ENCODE peak calls at places on chromosomes 16 and 17, in five cellular contexts. N is hepatocyte, U is GM23338, M is GM23248, I is endothelial cell of umbilical vein. F is an unnamed sample.

GRCh38 chr17:50196036-50196435 is 5.4 kb downstream of the COL1A1 start:
- DNase-seq in U (no peak), M (peak), I (no peak), N (no peak), F (no peak)

GRCh38 chr17:59607817-59608403 is 11.8 kb upstream of the CLTC start:
- DNase-seq in M (no peak), U (peak), I (no peak), N (peak), F (peak)

GRCh38 chr17:75645501-75645888 is 12.3 kb downstream of the SMIM5 start:
- DNase-seq in I (peak), N (peak), M (no peak), U (no peak), F (no peak)

GRCh38 chr16:23509441-23509754 is 896 bp downstream of the GGA2 start:
- DNase-seq in U (no peak), I (peak), N (no peak), M (no peak), F (no peak)

GRCh38 chr17:49715717-49716279 is 8.0 kb upstream of the SLC35B1 start:
- DNase-seq in N (no peak), U (no peak), I (no peak), M (no peak), F (no peak)

GRCh38 chr17:64373722-64374121 is 16.9 kb downstream of the PECAM1 start:
- DNase-seq in M (no peak), U (no peak), N (no peak), I (no peak), F (no peak)

GRCh38 chr17:75086496-75087181 is 1.1 kb upstream of the SLC16A5 start:
- DNase-seq in N (peak), M (no peak), U (no peak), I (no peak), F (no peak)

GRCh38 chr17:17672453-17673368 is 8.5 kb upstream of the RAI1 start:
- DNase-seq in U (no peak), M (no peak), N (no peak), I (no peak), F (peak)

GRCh38 chr16:70725912-70726828 is 40.3 kb upstream of the MTSS2 start:
- DNase-seq in I (no peak), U (no peak), N (peak), M (no peak), F (no peak)

GRCh38 chr16:88454315-88455057 is 1.4 kb downstream of the ZFPM1 start:
- DNase-seq in U (peak), I (peak), N (no peak), M (peak), F (no peak)

GRCh38 chr16:84821179-84821578 is 1.4 kb downstream of the CRISPLD2 start:
- DNase-seq in U (no peak), N (no peak), M (no peak), I (no peak), F (no peak)

GRCh38 chr17:17523714-17524075 is 27.5 kb upstream of the RASD1 start:
- DNase-seq in U (no peak), I (no peak), M (no peak), N (no peak), F (no peak)

GRCh38 chr16:46920402-46921068 is 36.4 kb downstream of the GPT2 start:
- DNase-seq in N (no peak), I (no peak), M (no peak), U (no peak), F (no peak)

GRCh38 chr16:85832578-85833539 is 33.4 kb downstream of the COX4I1 start:
- DNase-seq in M (no peak), I (no peak), N (no peak), U (no peak), F (peak)

GRCh38 chr17:73013816-73014663 is 78.4 kb downstream of the SLC39A11 start:
- DNase-seq in N (no peak), M (peak), I (no peak), U (peak), F (peak)

GRCh38 chr17:80847506-80848230 is 144.0 kb upstream of the CHMP6 start:
- DNase-seq in U (no peak), M (no peak), N (no peak), I (no peak), F (no peak)

GRCh38 chr17:49557204-49558024 is 18.3 kb upstream of the NXPH3 start:
- DNase-seq in I (peak), U (peak), N (peak), M (peak), F (peak)

GRCh38 chr17:41496803-41497484 is 7.2 kb upstream of the KRT36 start:
- DNase-seq in I (peak), M (peak), U (peak), N (peak), F (peak)

GRCh38 chr17:20774472-20775135 is 195.1 kb downstream of the CDRT15L2 start:
- DNase-seq in N (no peak), U (no peak), I (no peak), M (peak), F (no peak)

GRCh38 chr17:37506678-37507077 is 17.0 kb downstream of the DUSP14 start:
- DNase-seq in U (peak), I (peak), N (peak), M (peak), F (peak)

GRCh38 chr16:50940275-50940854 is 198.5 kb downstream of the CYLD start:
- DNase-seq in M (no peak), U (no peak), I (no peak), N (no peak), F (no peak)

GRCh38 chr16:66300037-66300436 is 66.5 kb upstream of the CDH5 start:
- DNase-seq in I (no peak), N (no peak), U (no peak), M (no peak), F (no peak)

GRCh38 chr16:88403794-88404581 is 21.2 kb downstream of the ZNF469 start:
- DNase-seq in M (no peak), N (no peak), I (no peak), U (no peak), F (no peak)

GRCh38 chr17:1905190-1905919 is 75.5 kb downstream of the RPA1 start:
- DNase-seq in I (no peak), N (no peak), M (peak), U (no peak), F (no peak)

GRCh38 chr17:1907216-1907631 is 77.4 kb downstream of the RPA1 start:
- DNase-seq in M (no peak), N (no peak), I (no peak), U (no peak), F (no peak)

GRCh38 chr17:1907818-1908698 is 78.3 kb downstream of the RPA1 start:
- DNase-seq in M (peak), I (peak), U (peak), N (peak), F (peak)

GRCh38 chr17:1906622-1907021 is 76.8 kb downstream of the RPA1 start:
- DNase-seq in M (peak), I (no peak), U (peak), N (peak), F (no peak)

GRCh38 chr17:1904273-1905052 is 74.7 kb downstream of the RPA1 start:
- DNase-seq in N (no peak), I (no peak), M (no peak), U (no peak), F (peak)
- H2AFZ ChIP-seq in N (no peak), I (no peak), M (no peak), U (no peak), F (peak)

GRCh38 chr16:11499295-11500089 is 87.2 kb downstream of the LITAF start:
- DNase-seq in I (no peak), U (peak), M (no peak), N (no peak), F (no peak)

GRCh38 chr16:11500720-11501346 is 85.9 kb downstream of the LITAF start:
- DNase-seq in N (no peak), I (no peak), M (no peak), U (no peak), F (no peak)

GRCh38 chr16:11503566-11503965 is 83.2 kb downstream of the LITAF start:
- DNase-seq in I (no peak), N (no peak), U (no peak), M (no peak), F (no peak)

GRCh38 chr16:11501583-11502138 is 85.1 kb downstream of the LITAF start:
- DNase-seq in M (no peak), N (no peak), I (no peak), U (peak), F (no peak)

GRCh38 chr16:11502239-11502638 is 84.5 kb downstream of the LITAF start:
- DNase-seq in M (no peak), N (no peak), U (no peak), I (no peak), F (no peak)
- H3K27ac ChIP-seq in M (no peak), N (no peak), U (peak), I (no peak), F (no peak)

GRCh38 chr17:4220655-4221054 is 43.1 kb downstream of the ANKFY1 start:
- DNase-seq in N (peak), M (no peak), I (no peak), U (no peak), F (no peak)
- H3K4me3 ChIP-seq in N (no peak), M (no peak), I (no peak), U (no peak), F (no peak)

DNA sequence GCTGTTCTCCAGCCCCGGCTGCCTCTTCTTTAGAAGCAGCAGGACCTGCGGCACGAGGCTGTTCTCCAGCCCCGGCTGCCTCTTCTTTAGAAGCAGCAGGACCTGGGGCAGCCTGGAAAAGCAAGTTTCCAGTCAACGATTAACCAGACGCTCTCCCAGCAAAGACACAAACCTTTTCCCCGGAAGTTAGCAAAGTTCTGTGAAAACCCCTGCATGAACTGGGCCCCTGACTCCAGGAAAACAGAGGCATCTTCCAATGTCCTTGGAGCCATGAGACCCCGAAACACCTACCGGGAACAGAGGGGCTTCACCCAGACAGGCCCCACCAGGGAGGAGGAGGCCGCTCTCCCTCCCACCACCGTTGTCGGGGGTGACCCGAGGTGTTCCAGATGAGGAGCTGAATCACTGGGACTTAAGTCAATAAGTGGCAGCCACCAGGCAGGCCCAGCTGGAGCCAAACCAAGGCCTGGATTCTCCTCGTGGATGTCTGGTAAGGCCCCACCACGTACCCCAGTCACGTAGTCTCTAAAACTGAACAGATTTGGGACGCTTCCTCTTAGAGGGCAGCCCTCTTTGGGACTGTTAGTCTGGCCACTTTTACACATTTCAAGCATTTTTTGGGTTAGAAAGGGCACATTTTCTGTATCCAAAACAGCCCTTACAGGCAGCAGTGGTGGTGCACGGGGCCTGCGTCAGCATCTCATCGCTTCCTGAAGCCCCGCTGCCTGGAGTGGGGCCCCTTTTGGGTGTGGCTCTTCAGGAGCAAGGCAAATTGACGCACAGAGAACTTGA is at the start of gene RPH3AL:
- DNase-seq in N (peak), M (peak), U (peak), I (peak), F (no peak)
- H2AFZ ChIP-seq in N (peak), M (no peak), U (peak), I (peak), F (no peak)